ENCODE peak calls at places on chromosomes 13 and 19, in four cellular contexts. K is GM12878, Z is K562, Y is HepG2. E is an unnamed sample.

GRCh38 chr19:39211731-39212376 is 7.8 kb upstream of the SYCN start:
- DNase-seq in Y (no peak), K (no peak), Z (no peak), E (no peak)

GRCh38 chr13:113547248-113547971 is 37.1 kb upstream of the TFDP1 start:
- DNase-seq in Y (no peak), K (no peak), Z (no peak), E (no peak)

GRCh38 chr19:23283925-23284324 is 33.7 kb upstream of the ZNF724 start:
- DNase-seq in K (no peak), Y (peak; percentile 54), Z (peak; percentile 23), E (peak; percentile 49)

GRCh38 chr19:12983561-12984142 is 11.6 kb upstream of the NFIX start:
- DNase-seq in Y (peak; percentile 53), K (no peak), Z (peak; percentile 93), E (peak; percentile 90)

GRCh38 chr19:2507109-2507508 is 31.2 kb downstream of the GADD45B start:
- DNase-seq in Z (no peak), Y (peak; percentile 92), K (no peak), E (peak; percentile 37)

GRCh38 chr19:3142292-3142670 is 6.4 kb downstream of the GNA15 start:
- DNase-seq in K (no peak), Z (peak; percentile 18), Y (no peak), E (no peak)

GRCh38 chr13:74320282-74320681 is 186.1 kb upstream of the KLF12 start:
- DNase-seq in K (no peak), Y (no peak), Z (no peak), E (no peak)

GRCh38 chr19:10961763-10962536 is 1.1 kb downstream of the SMARCA4 start:
- DNase-seq in K (no peak), Y (no peak), Z (peak; percentile 18), E (no peak)

GRCh38 chr13:23744315-23744714 is 144.9 kb downstream of the MIPEP start:
- DNase-seq in Z (no peak), K (no peak), Y (no peak), E (no peak)

GRCh38 chr19:46067691-46068090 is 26.9 kb upstream of the IGFL4 start:
- DNase-seq in K (no peak), Z (no peak), Y (no peak), E (no peak)

GRCh38 chr13:113901642-113902041 is 37.8 kb upstream of the GAS6 start:
- DNase-seq in Y (no peak), Z (no peak), K (no peak), E (no peak)

GRCh38 chr19:49889687-49890348 is 6.9 kb downstream of the IL4I1 start:
- DNase-seq in Z (peak; percentile 67), K (no peak), Y (no peak), E (peak; percentile 85)

GRCh38 chr13:97028441-97029299 is 34.4 kb upstream of the OXGR1 start:
- DNase-seq in K (no peak), Z (peak; percentile 39), Y (peak; percentile 9), E (peak; percentile 61)

GRCh38 chr19:54209058-54209747 is 8.5 kb downstream of the RPS9 start:
- DNase-seq in K (no peak), Y (no peak), Z (no peak), E (no peak)

DNA sequence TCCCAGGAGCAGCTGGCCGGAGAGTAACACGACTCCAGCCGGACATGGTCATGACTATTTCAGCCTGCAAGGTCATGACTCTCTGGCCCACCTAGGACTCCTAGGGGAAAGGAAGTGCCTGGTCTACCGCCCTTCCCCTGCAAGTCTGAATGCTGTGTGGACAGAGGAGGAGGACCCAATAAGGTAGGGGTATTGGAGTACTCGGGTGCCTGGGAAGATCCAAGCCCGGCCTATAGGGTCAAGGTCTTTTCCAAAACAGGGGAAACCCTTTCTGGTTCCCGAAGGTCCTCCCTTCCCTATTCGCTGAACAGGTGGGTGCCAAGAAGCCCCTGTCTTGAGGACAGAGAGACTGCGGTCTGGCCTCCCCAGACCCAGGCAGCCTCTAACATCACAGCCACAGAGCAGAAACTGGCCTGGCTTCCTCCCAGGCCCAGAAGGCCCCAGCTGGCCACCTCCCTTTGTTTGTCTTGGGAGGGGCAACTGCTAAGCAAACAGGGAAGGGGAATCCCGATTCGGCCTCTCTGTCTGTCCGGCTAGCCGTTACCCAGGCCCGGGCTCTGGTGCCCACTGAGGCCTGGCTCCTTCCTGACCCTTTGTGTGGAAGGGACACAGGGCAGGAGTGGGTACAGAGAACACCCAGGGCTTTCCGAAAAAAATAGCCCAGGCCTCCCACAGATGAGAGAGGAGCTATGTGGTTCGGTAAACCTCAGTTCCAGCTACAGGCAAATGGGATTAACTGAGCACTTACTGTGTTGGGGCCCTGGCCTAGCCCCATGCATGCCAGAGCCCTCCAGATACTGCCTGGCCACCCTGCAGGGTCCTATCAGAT is 5.3 kb upstream of the GRAMD1A start:
- DNase-seq in Y (peak; percentile 88), Z (no peak), K (no peak), E (no peak)
- TF ChIP-seq FOXM1 in Y (no peak), Z (no peak), K (no peak), E (no peak)

DNA sequence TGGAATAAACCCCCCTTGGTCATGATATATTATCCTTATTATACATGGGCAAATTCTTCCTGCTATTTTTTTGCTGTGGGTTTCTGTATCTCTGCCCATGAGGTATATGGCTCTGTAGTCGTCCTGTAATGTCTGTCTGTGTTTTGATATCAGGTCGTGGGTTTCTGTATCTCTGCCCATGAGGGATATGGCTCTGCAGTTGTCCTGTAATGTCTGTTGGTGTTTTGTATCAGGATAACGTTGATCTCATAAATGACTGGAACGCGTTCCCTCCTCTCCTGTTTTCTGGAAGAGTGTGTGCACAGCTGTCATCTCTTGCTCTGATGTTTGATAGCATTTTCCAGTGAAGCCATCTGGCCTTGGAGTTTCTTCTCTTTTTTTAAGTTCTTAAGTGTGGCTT is 57.2 kb downstream of the SOX1 start:
- DNase-seq in K (no peak), Z (no peak), Y (no peak), E (no peak)
- TF ChIP-seq TARDBP in K (no peak), Z (no peak), Y (no peak), E (no peak)

DNA sequence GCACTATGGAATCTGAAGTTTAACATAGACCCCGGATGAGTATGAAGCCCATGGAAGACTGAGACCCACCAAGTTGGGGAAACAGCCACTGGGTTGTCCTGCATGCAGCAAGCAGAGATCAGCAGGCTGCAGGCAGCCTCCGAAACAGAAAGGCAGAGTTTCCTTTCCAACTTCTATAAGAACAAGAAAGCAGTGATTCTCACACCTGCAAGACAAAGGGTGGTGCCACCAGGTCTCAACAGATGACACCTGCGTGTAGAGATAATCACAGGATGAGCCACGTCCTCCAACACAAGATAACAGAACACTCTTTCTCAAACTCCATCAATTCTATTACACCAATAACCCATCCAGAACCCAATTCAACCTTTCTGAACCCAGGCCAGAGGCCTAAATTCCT is 457.9 kb downstream of the FOXO1 start:
- DNase-seq in K (peak; percentile 25), Z (no peak), Y (no peak), E (no peak)
- TF ChIP-seq FOXM1 in K (no peak), Z (no peak), Y (no peak), E (no peak)

DNA sequence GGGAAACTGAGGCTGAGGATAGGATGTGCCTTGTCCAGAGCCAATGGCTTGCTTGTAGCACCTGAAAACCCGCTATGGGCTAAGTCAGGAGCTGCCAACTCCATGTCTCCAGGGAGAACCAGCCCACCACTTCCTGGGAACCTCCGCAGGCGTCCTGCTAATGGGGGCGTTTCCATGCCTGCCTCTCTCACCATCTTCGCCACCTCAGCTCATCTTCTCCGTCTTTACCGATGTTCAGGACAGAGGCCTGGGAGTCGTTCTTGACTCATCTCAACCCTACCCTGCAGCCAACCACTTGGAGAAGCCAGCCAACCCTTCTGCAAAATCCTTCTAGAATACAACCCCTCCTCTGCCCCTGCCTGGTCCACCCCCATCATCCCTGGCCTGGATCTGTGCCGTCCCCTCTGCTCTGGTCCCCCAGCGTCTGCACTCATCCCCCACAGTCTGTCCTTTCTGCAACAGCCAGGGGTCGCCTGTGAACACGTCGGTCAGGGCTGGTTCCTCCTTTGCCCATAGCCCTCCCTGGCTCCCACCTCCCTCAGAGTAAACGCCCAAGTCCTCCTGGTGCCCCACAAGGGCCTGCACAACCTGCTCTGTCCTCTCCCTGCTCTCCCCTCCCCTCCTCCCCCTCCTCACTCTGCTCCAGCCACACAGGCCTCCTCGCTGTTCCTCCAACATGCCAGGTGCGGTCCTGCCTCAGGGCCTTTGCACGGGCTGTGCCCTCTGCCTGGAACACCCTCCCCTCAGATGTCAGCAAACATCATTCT is 31.0 kb downstream of the PTPRS start:
- DNase-seq in K (no peak), Y (no peak), Z (no peak), E (no peak)
- TF ChIP-seq TARDBP in K (no peak), Y (no peak), Z (no peak), E (no peak)